ENCODE peak calls at places on chromosome 11, in ten cellular contexts. One of them, this sample, is unnamed.

GRCh38 chr11:126338346-126339055 is 17.0 kb upstream of the ST3GAL4 start:
- DNase-seq in foreskin fibroblast: no peak
- DNase-seq in spleen: peak; percentile 64
- DNase-seq in heart right ventricle: no peak
- DNase-seq in fibroblast of lung: no peak
- DNase-seq in A549: no peak
- DNase-seq in neural crest cell: no peak
- DNase-seq in fibroblast of pulmonary artery: no peak
- DNase-seq in astrocyte of the spinal cord: no peak
- DNase-seq in upper lobe of right lung: peak; percentile 70
- DNase-seq in this sample: no peak

GRCh38 chr11:103659138-103659734 is 377.2 kb upstream of the DDI1 start:
- DNase-seq in foreskin fibroblast: no peak
- DNase-seq in spleen: no peak
- DNase-seq in heart right ventricle: no peak
- DNase-seq in fibroblast of lung: peak; percentile 12
- DNase-seq in A549: peak; percentile 48
- DNase-seq in neural crest cell: no peak
- DNase-seq in fibroblast of pulmonary artery: no peak
- DNase-seq in astrocyte of the spinal cord: no peak
- DNase-seq in upper lobe of right lung: no peak
- DNase-seq in this sample: no peak

GRCh38 chr11:74731301-74732094 is at the start of gene CHRDL2:
- DNase-seq in foreskin fibroblast: peak; percentile 18
- DNase-seq in spleen: no peak
- DNase-seq in heart right ventricle: peak; percentile 36
- DNase-seq in fibroblast of lung: peak; percentile 43
- DNase-seq in A549: peak; percentile 30
- DNase-seq in neural crest cell: peak; percentile 35
- DNase-seq in fibroblast of pulmonary artery: peak; percentile 45
- DNase-seq in astrocyte of the spinal cord: no peak
- DNase-seq in upper lobe of right lung: peak; percentile 71
- DNase-seq in this sample: no peak

GRCh38 chr11:76918941-76919386 is 58.2 kb downstream of the ACER3 start:
- DNase-seq in foreskin fibroblast: peak; percentile 55
- DNase-seq in spleen: no peak
- DNase-seq in heart right ventricle: no peak
- DNase-seq in fibroblast of lung: peak; percentile 53
- DNase-seq in A549: peak; percentile 69
- DNase-seq in neural crest cell: no peak
- DNase-seq in fibroblast of pulmonary artery: peak; percentile 78
- DNase-seq in astrocyte of the spinal cord: peak; percentile 68
- DNase-seq in upper lobe of right lung: no peak
- DNase-seq in this sample: peak; percentile 58

GRCh38 chr11:1193326-1194230 is 29.3 kb upstream of the MUC5B start:
- DNase-seq in foreskin fibroblast: no peak
- DNase-seq in spleen: peak; percentile 62
- DNase-seq in heart right ventricle: no peak
- DNase-seq in fibroblast of lung: no peak
- DNase-seq in A549: no peak
- DNase-seq in neural crest cell: no peak
- DNase-seq in fibroblast of pulmonary artery: no peak
- DNase-seq in astrocyte of the spinal cord: no peak
- DNase-seq in upper lobe of right lung: peak; percentile 59
- DNase-seq in this sample: no peak

GRCh38 chr11:112223125-112223524 is 3.1 kb upstream of the PTS start:
- DNase-seq in foreskin fibroblast: no peak
- DNase-seq in spleen: no peak
- DNase-seq in heart right ventricle: no peak
- DNase-seq in fibroblast of lung: no peak
- DNase-seq in A549: no peak
- DNase-seq in neural crest cell: no peak
- DNase-seq in fibroblast of pulmonary artery: no peak
- DNase-seq in astrocyte of the spinal cord: no peak
- DNase-seq in upper lobe of right lung: no peak
- DNase-seq in this sample: no peak

GRCh38 chr11:96357794-96358193 is 14.8 kb upstream of the MAML2 start:
- DNase-seq in foreskin fibroblast: no peak
- DNase-seq in spleen: no peak
- DNase-seq in heart right ventricle: no peak
- DNase-seq in fibroblast of lung: no peak
- DNase-seq in A549: no peak
- DNase-seq in neural crest cell: no peak
- DNase-seq in fibroblast of pulmonary artery: no peak
- DNase-seq in astrocyte of the spinal cord: no peak
- DNase-seq in upper lobe of right lung: no peak
- DNase-seq in this sample: no peak

GRCh38 chr11:65435330-65435931 is 12.8 kb downstream of the NEAT1 start:
- DNase-seq in foreskin fibroblast: no peak
- DNase-seq in spleen: peak; percentile 32
- DNase-seq in heart right ventricle: no peak
- DNase-seq in fibroblast of lung: no peak
- DNase-seq in A549: peak; percentile 27
- DNase-seq in neural crest cell: no peak
- DNase-seq in fibroblast of pulmonary artery: peak; percentile 49
- DNase-seq in astrocyte of the spinal cord: peak; percentile 32
- DNase-seq in upper lobe of right lung: peak; percentile 37
- DNase-seq in this sample: no peak

GRCh38 chr11:45209904-45210699 is 63.7 kb downstream of the PRDM11 start:
- DNase-seq in foreskin fibroblast: peak; percentile 51
- DNase-seq in spleen: no peak
- DNase-seq in heart right ventricle: peak; percentile 89
- DNase-seq in fibroblast of lung: peak; percentile 32
- DNase-seq in A549: no peak
- DNase-seq in neural crest cell: peak; percentile 45
- DNase-seq in fibroblast of pulmonary artery: peak; percentile 91
- DNase-seq in astrocyte of the spinal cord: peak; percentile 71
- DNase-seq in upper lobe of right lung: peak; percentile 82
- DNase-seq in this sample: no peak

GRCh38 chr11:127649958-127650357 is 649.4 kb upstream of the KIRREL3 start:
- DNase-seq in foreskin fibroblast: no peak
- DNase-seq in spleen: no peak
- DNase-seq in heart right ventricle: no peak
- DNase-seq in fibroblast of lung: no peak
- DNase-seq in A549: no peak
- DNase-seq in neural crest cell: no peak
- DNase-seq in fibroblast of pulmonary artery: no peak
- DNase-seq in astrocyte of the spinal cord: no peak
- DNase-seq in upper lobe of right lung: no peak
- DNase-seq in this sample: no peak

GRCh38 chr11:28743101-28743550 is 634.9 kb downstream of the METTL15 start:
- DNase-seq in foreskin fibroblast: no peak
- DNase-seq in spleen: no peak
- DNase-seq in heart right ventricle: no peak
- DNase-seq in fibroblast of lung: peak; percentile 31
- DNase-seq in A549: peak; percentile 81
- DNase-seq in neural crest cell: no peak
- DNase-seq in fibroblast of pulmonary artery: peak; percentile 72
- DNase-seq in astrocyte of the spinal cord: peak; percentile 26
- DNase-seq in upper lobe of right lung: no peak
- DNase-seq in this sample: no peak

GRCh38 chr11:113111156-113111555 is 149.9 kb downstream of the NCAM1 start:
- DNase-seq in foreskin fibroblast: no peak
- DNase-seq in spleen: no peak
- DNase-seq in heart right ventricle: no peak
- DNase-seq in fibroblast of lung: no peak
- DNase-seq in A549: no peak
- DNase-seq in neural crest cell: no peak
- DNase-seq in fibroblast of pulmonary artery: no peak
- DNase-seq in astrocyte of the spinal cord: no peak
- DNase-seq in upper lobe of right lung: no peak
- DNase-seq in this sample: no peak

GRCh38 chr11:75896843-75897419 is 81.9 kb downstream of the UVRAG start:
- DNase-seq in foreskin fibroblast: peak; percentile 16
- DNase-seq in spleen: no peak
- DNase-seq in heart right ventricle: no peak
- DNase-seq in fibroblast of lung: peak; percentile 40
- DNase-seq in A549: peak; percentile 41
- DNase-seq in neural crest cell: no peak
- DNase-seq in fibroblast of pulmonary artery: peak; percentile 68
- DNase-seq in astrocyte of the spinal cord: peak; percentile 62
- DNase-seq in upper lobe of right lung: no peak
- DNase-seq in this sample: peak; percentile 24

GRCh38 chr11:11089805-11090204 is 232.0 kb upstream of the ZBED5 start:
- DNase-seq in foreskin fibroblast: no peak
- DNase-seq in spleen: no peak
- DNase-seq in heart right ventricle: no peak
- DNase-seq in fibroblast of lung: no peak
- DNase-seq in A549: no peak
- DNase-seq in neural crest cell: no peak
- DNase-seq in fibroblast of pulmonary artery: no peak
- DNase-seq in astrocyte of the spinal cord: no peak
- DNase-seq in upper lobe of right lung: no peak
- DNase-seq in this sample: no peak

GRCh38 chr11:118841469-118842222 is 42.0 kb upstream of the CXCR5 start:
- DNase-seq in foreskin fibroblast: no peak
- DNase-seq in spleen: no peak
- DNase-seq in heart right ventricle: no peak
- DNase-seq in fibroblast of lung: no peak
- DNase-seq in A549: no peak
- DNase-seq in neural crest cell: no peak
- DNase-seq in fibroblast of pulmonary artery: no peak
- DNase-seq in astrocyte of the spinal cord: no peak
- DNase-seq in upper lobe of right lung: no peak
- DNase-seq in this sample: no peak

GRCh38 chr11:101444164-101444563 is 139.6 kb downstream of the TRPC6 start:
- DNase-seq in foreskin fibroblast: no peak
- DNase-seq in spleen: no peak
- DNase-seq in heart right ventricle: no peak
- DNase-seq in fibroblast of lung: no peak
- DNase-seq in A549: no peak
- DNase-seq in neural crest cell: no peak
- DNase-seq in fibroblast of pulmonary artery: no peak
- DNase-seq in astrocyte of the spinal cord: no peak
- DNase-seq in upper lobe of right lung: no peak
- DNase-seq in this sample: no peak

GRCh38 chr11:8822476-8822875 is 88.5 kb upstream of the AKIP1 start:
- DNase-seq in foreskin fibroblast: no peak
- DNase-seq in spleen: no peak
- DNase-seq in heart right ventricle: no peak
- DNase-seq in fibroblast of lung: no peak
- DNase-seq in A549: no peak
- DNase-seq in neural crest cell: no peak
- DNase-seq in fibroblast of pulmonary artery: no peak
- DNase-seq in astrocyte of the spinal cord: no peak
- DNase-seq in upper lobe of right lung: no peak
- DNase-seq in this sample: no peak

GRCh38 chr11:20604295-20604803 is 4.9 kb downstream of the SLC6A5 start:
- DNase-seq in foreskin fibroblast: no peak
- DNase-seq in spleen: no peak
- DNase-seq in heart right ventricle: no peak
- DNase-seq in fibroblast of lung: no peak
- DNase-seq in A549: no peak
- DNase-seq in neural crest cell: no peak
- DNase-seq in fibroblast of pulmonary artery: no peak
- DNase-seq in astrocyte of the spinal cord: no peak
- DNase-seq in upper lobe of right lung: no peak
- DNase-seq in this sample: no peak

GRCh38 chr11:115238802-115239201 is 265.4 kb downstream of the CADM1 start:
- DNase-seq in foreskin fibroblast: no peak
- DNase-seq in spleen: no peak
- DNase-seq in heart right ventricle: no peak
- DNase-seq in fibroblast of lung: no peak
- DNase-seq in A549: no peak
- DNase-seq in neural crest cell: no peak
- DNase-seq in fibroblast of pulmonary artery: no peak
- DNase-seq in astrocyte of the spinal cord: no peak
- DNase-seq in upper lobe of right lung: no peak
- DNase-seq in this sample: no peak

GRCh38 chr11:121950160-121950559 is 165.9 kb downstream of the BLID start:
- DNase-seq in foreskin fibroblast: no peak
- DNase-seq in spleen: no peak
- DNase-seq in heart right ventricle: no peak
- DNase-seq in fibroblast of lung: no peak
- DNase-seq in A549: no peak
- DNase-seq in neural crest cell: no peak
- DNase-seq in fibroblast of pulmonary artery: no peak
- DNase-seq in astrocyte of the spinal cord: no peak
- DNase-seq in upper lobe of right lung: no peak
- DNase-seq in this sample: no peak

GRCh38 chr11:61766353-61766841 is 14.0 kb downstream of the MYRF start:
- DNase-seq in foreskin fibroblast: no peak
- DNase-seq in spleen: no peak
- DNase-seq in heart right ventricle: no peak
- DNase-seq in fibroblast of lung: peak; percentile 59
- DNase-seq in A549: peak; percentile 44
- DNase-seq in neural crest cell: no peak
- DNase-seq in fibroblast of pulmonary artery: peak; percentile 62
- DNase-seq in astrocyte of the spinal cord: peak; percentile 77
- DNase-seq in upper lobe of right lung: no peak
- DNase-seq in this sample: no peak

GRCh38 chr11:132300283-132300682 is 929.9 kb downstream of the NTM start:
- DNase-seq in foreskin fibroblast: no peak
- DNase-seq in spleen: no peak
- DNase-seq in heart right ventricle: no peak
- DNase-seq in fibroblast of lung: no peak
- DNase-seq in A549: no peak
- DNase-seq in neural crest cell: no peak
- DNase-seq in fibroblast of pulmonary artery: no peak
- DNase-seq in astrocyte of the spinal cord: no peak
- DNase-seq in upper lobe of right lung: no peak
- DNase-seq in this sample: no peak
- TF ChIP-seq CTCF in foreskin fibroblast: peak; percentile 39
- TF ChIP-seq CTCF in spleen: no peak
- TF ChIP-seq CTCF in heart right ventricle: peak; percentile 39
- TF ChIP-seq CTCF in fibroblast of lung: peak; percentile 37
- TF ChIP-seq CTCF in A549: no peak
- TF ChIP-seq CTCF in neural crest cell: peak; percentile 59
- TF ChIP-seq CTCF in fibroblast of pulmonary artery: peak; percentile 36
- TF ChIP-seq CTCF in astrocyte of the spinal cord: peak; percentile 54
- TF ChIP-seq CTCF in upper lobe of right lung: no peak
- TF ChIP-seq CTCF in this sample: peak; percentile 25

GRCh38 chr11:67400942-67401494 is 640 bp downstream of the PPP1CA start:
- DNase-seq in foreskin fibroblast: no peak
- DNase-seq in spleen: no peak
- DNase-seq in heart right ventricle: no peak
- DNase-seq in fibroblast of lung: no peak
- DNase-seq in A549: no peak
- DNase-seq in neural crest cell: no peak
- DNase-seq in fibroblast of pulmonary artery: no peak
- DNase-seq in astrocyte of the spinal cord: no peak
- DNase-seq in upper lobe of right lung: no peak
- DNase-seq in this sample: no peak
- TF ChIP-seq CTCF in foreskin fibroblast: no peak
- TF ChIP-seq CTCF in spleen: no peak
- TF ChIP-seq CTCF in heart right ventricle: no peak
- TF ChIP-seq CTCF in fibroblast of lung: no peak
- TF ChIP-seq CTCF in A549: no peak
- TF ChIP-seq CTCF in neural crest cell: no peak
- TF ChIP-seq CTCF in fibroblast of pulmonary artery: no peak
- TF ChIP-seq CTCF in astrocyte of the spinal cord: no peak
- TF ChIP-seq CTCF in upper lobe of right lung: no peak
- TF ChIP-seq CTCF in this sample: no peak

GRCh38 chr11:110430267-110431211 is 791 bp downstream of the FDX1 start:
- DNase-seq in foreskin fibroblast: no peak
- DNase-seq in spleen: no peak
- DNase-seq in heart right ventricle: peak; percentile 50
- DNase-seq in fibroblast of lung: peak; percentile 36
- DNase-seq in A549: no peak
- DNase-seq in neural crest cell: peak; percentile 7
- DNase-seq in fibroblast of pulmonary artery: peak; percentile 50
- DNase-seq in astrocyte of the spinal cord: peak; percentile 47
- DNase-seq in upper lobe of right lung: peak; percentile 82
- DNase-seq in this sample: no peak
- TF ChIP-seq CTCF in foreskin fibroblast: no peak
- TF ChIP-seq CTCF in spleen: no peak
- TF ChIP-seq CTCF in heart right ventricle: no peak
- TF ChIP-seq CTCF in fibroblast of lung: no peak
- TF ChIP-seq CTCF in A549: no peak
- TF ChIP-seq CTCF in neural crest cell: peak; percentile 34
- TF ChIP-seq CTCF in fibroblast of pulmonary artery: no peak
- TF ChIP-seq CTCF in astrocyte of the spinal cord: peak; percentile 1
- TF ChIP-seq CTCF in upper lobe of right lung: no peak
- TF ChIP-seq CTCF in this sample: no peak

GRCh38 chr11:33867566-33867965 is 24.3 kb downstream of the LMO2 start:
- DNase-seq in foreskin fibroblast: no peak
- DNase-seq in spleen: no peak
- DNase-seq in heart right ventricle: no peak
- DNase-seq in fibroblast of lung: no peak
- DNase-seq in A549: no peak
- DNase-seq in neural crest cell: no peak
- DNase-seq in fibroblast of pulmonary artery: no peak
- DNase-seq in astrocyte of the spinal cord: no peak
- DNase-seq in upper lobe of right lung: no peak
- DNase-seq in this sample: no peak
- TF ChIP-seq CTCF in foreskin fibroblast: no peak
- TF ChIP-seq CTCF in spleen: no peak
- TF ChIP-seq CTCF in heart right ventricle: no peak
- TF ChIP-seq CTCF in fibroblast of lung: no peak
- TF ChIP-seq CTCF in A549: no peak
- TF ChIP-seq CTCF in neural crest cell: no peak
- TF ChIP-seq CTCF in fibroblast of pulmonary artery: no peak
- TF ChIP-seq CTCF in astrocyte of the spinal cord: no peak
- TF ChIP-seq CTCF in upper lobe of right lung: no peak
- TF ChIP-seq CTCF in this sample: no peak

This sample was measured in AG09319.